ENCODE peak calls at places on chromosomes 6 and 20, in nine cellular contexts. Z is Peyer's patch; T is GM04503; J is H54; V is spleen; U is activated CD8-positive, alpha-beta memory T cell treated with anti-CD3 and anti-CD28 coated beads for 1 hour; E is memory B cell; W is GM20000; N is hepatocyte. Q is an unnamed sample.

GRCh38 chr6:135851442-135852271 is at the start of gene PDE7B:
- DNase-seq in Z (peak; percentile 77), T (peak; percentile 95), J (peak; percentile 52), V (peak; percentile 89), U (no peak), E (peak; percentile 49), W (peak; percentile 63), N (peak; percentile 87), Q (peak; percentile 87)

GRCh38 chr20:2783908-2784566 is 16.4 kb downstream of the CPXM1 start:
- DNase-seq in Z (no peak), T (no peak), J (no peak), V (no peak), U (no peak), E (no peak), W (no peak), N (no peak), Q (no peak)

GRCh38 chr6:161961796-161962195 is 687.9 kb upstream of the AGPAT4 start:
- DNase-seq in Z (no peak), T (no peak), J (no peak), V (no peak), U (no peak), E (no peak), W (no peak), N (no peak), Q (no peak)

GRCh38 chr6:11111769-11112437 is 378 bp upstream of the ERVFRD-1 start:
- DNase-seq in Z (no peak), T (no peak), J (no peak), V (no peak), U (no peak), E (no peak), W (no peak), N (peak; percentile 61), Q (no peak)

GRCh38 chr6:166297606-166298005 is 10.6 kb downstream of the PRR18 start:
- DNase-seq in Z (no peak), T (no peak), J (no peak), V (no peak), U (no peak), E (no peak), W (no peak), N (no peak), Q (no peak)

GRCh38 chr6:43948527-43949450 is 178.5 kb downstream of the MRPL14 start:
- DNase-seq in Z (no peak), T (no peak), J (no peak), V (no peak), U (no peak), E (no peak), W (no peak), N (no peak), Q (peak; percentile 17)

GRCh38 chr20:51386586-51386985 is 155.9 kb downstream of the NFATC2 start:
- DNase-seq in Z (peak; percentile 26), T (no peak), J (no peak), V (peak; percentile 45), U (no peak), E (no peak), W (no peak), N (no peak), Q (no peak)

GRCh38 chr20:14478126-14478525 is 140.7 kb upstream of the FLRT3 start:
- DNase-seq in Z (no peak), T (no peak), J (no peak), V (no peak), U (no peak), E (no peak), W (no peak), N (no peak), Q (no peak)

GRCh38 chr6:132020138-132020551 is 69.0 kb upstream of the CCN2 start:
- DNase-seq in Z (no peak), T (no peak), J (no peak), V (no peak), U (no peak), E (no peak), W (no peak), N (peak; percentile 25), Q (no peak)

GRCh38 chr6:42136508-42137191 is 5.8 kb downstream of the C6orf132 start:
- DNase-seq in Z (peak; percentile 67), T (no peak), J (peak; percentile 82), V (no peak), U (no peak), E (peak; percentile 41), W (peak; percentile 87), N (peak; percentile 76), Q (no peak)

GRCh38 chr6:3403244-3404154 is 53.4 kb downstream of the SLC22A23 start:
- DNase-seq in Z (no peak), T (no peak), J (no peak), V (no peak), U (no peak), E (no peak), W (no peak), N (peak; percentile 84), Q (no peak)

GRCh38 chr6:29959492-29959891 is 17.2 kb downstream of the HLA-A start:
- DNase-seq in Z (no peak), T (no peak), J (no peak), V (no peak), U (no peak), E (no peak), W (no peak), N (no peak), Q (no peak)

GRCh38 chr6:53916804-53917463 is 122.1 kb downstream of the LRRC1 start:
- DNase-seq in Z (no peak), T (no peak), J (no peak), V (no peak), U (no peak), E (no peak), W (no peak), N (no peak), Q (no peak)

GRCh38 chr6:31400467-31401289 is 2.7 kb upstream of the MICA start:
- DNase-seq in Z (peak; percentile 87), T (no peak), J (no peak), V (peak; percentile 96), U (peak; percentile 48), E (peak; percentile 41), W (peak; percentile 78), N (peak; percentile 83), Q (peak; percentile 95)

GRCh38 chr6:24910331-24910849 is 25.4 kb downstream of the RIPOR2 start:
- DNase-seq in Z (peak; percentile 56), T (no peak), J (no peak), V (peak; percentile 85), U (no peak), E (peak; percentile 60), W (peak; percentile 62), N (no peak), Q (no peak)

GRCh38 chr6:118735320-118735719 is 83.9 kb upstream of the CEP85L start:
- DNase-seq in Z (no peak), T (no peak), J (no peak), V (no peak), U (no peak), E (no peak), W (peak; percentile 45), N (no peak), Q (no peak)

GRCh38 chr6:125114248-125114858 is 39.2 kb upstream of the TPD52L1 start:
- DNase-seq in Z (no peak), T (no peak), J (no peak), V (no peak), U (no peak), E (no peak), W (peak; percentile 40), N (peak; percentile 66), Q (no peak)

GRCh38 chr6:97705568-97705967 is 422.6 kb upstream of the MMS22L start:
- DNase-seq in Z (no peak), T (no peak), J (no peak), V (no peak), U (no peak), E (no peak), W (no peak), N (no peak), Q (no peak)

GRCh38 chr6:31906122-31906521 is 4.2 kb upstream of the ZBTB12 start:
- DNase-seq in Z (no peak), T (no peak), J (no peak), V (peak; percentile 9), U (no peak), E (no peak), W (no peak), N (no peak), Q (no peak)

GRCh38 chr6:13762648-13763441 is 51.2 kb upstream of the RANBP9 start:
- DNase-seq in Z (no peak), T (peak; percentile 96), J (no peak), V (no peak), U (no peak), E (no peak), W (no peak), N (peak; percentile 57), Q (peak; percentile 71)

GRCh38 chr6:151036869-151037680 is 171.6 kb downstream of the MTHFD1L start:
- DNase-seq in Z (no peak), T (no peak), J (no peak), V (no peak), U (no peak), E (no peak), W (no peak), N (no peak), Q (no peak)

GRCh38 chr20:6837730-6838129 is 70.2 kb downstream of the BMP2 start:
- DNase-seq in Z (no peak), T (no peak), J (no peak), V (no peak), U (no peak), E (no peak), W (no peak), N (no peak), Q (no peak)

GRCh38 chr6:37272834-37273566 is 15.1 kb upstream of the TMEM217 start:
- DNase-seq in Z (no peak), T (no peak), J (no peak), V (no peak), U (no peak), E (no peak), W (no peak), N (no peak), Q (no peak)

GRCh38 chr20:12063106-12063505 is 145.4 kb downstream of the BTBD3 start:
- DNase-seq in Z (no peak), T (no peak), J (no peak), V (no peak), U (no peak), E (no peak), W (no peak), N (no peak), Q (no peak)

GRCh38 chr6:35190306-35190705 is 23.4 kb upstream of the SCUBE3 start:
- DNase-seq in Z (no peak), T (no peak), J (no peak), V (no peak), U (no peak), E (no peak), W (no peak), N (no peak), Q (no peak)

GRCh38 chr6:134437376-134437775 is 119.5 kb upstream of the SGK1 start:
- DNase-seq in Z (peak; percentile 21), T (no peak), J (no peak), V (no peak), U (no peak), E (no peak), W (peak; percentile 40), N (no peak), Q (no peak)

GRCh38 chr6:169215201-169215661 is 38.4 kb downstream of the THBS2 start:
- DNase-seq in Z (no peak), T (no peak), J (no peak), V (no peak), U (no peak), E (no peak), W (no peak), N (no peak), Q (no peak)

Q was measured in cardiac septum.